ENCODE peak calls at places on chromosomes 4 and X, in nine cellular contexts. Q is K562, L is endothelial cell of umbilical vein, P is ovary, C is lower leg skin, O is uterus, B is Peyer's patch, W is stomach, D is breast epithelium. U is an unnamed sample.

GRCh38 chr4:105990933-105991332 is 95.7 kb downstream of the NPNT start:
- DNase-seq in Q (no peak), L (peak; percentile 95), P (peak; percentile 46), C (peak; percentile 89), O (peak; percentile 75), B (peak; percentile 47), W (peak; percentile 43), D (peak; percentile 91), U (peak; percentile 24)

GRCh38 chr4:101644516-101644915 is 146.0 kb upstream of the BANK1 start:
- DNase-seq in Q (no peak), L (no peak), P (no peak), C (no peak), O (no peak), B (no peak), W (no peak), D (no peak), U (no peak)

GRCh38 chrX:12997898-12998687 is 23.2 kb downstream of the TMSB4X start:
- DNase-seq in Q (no peak), L (peak; percentile 32), P (no peak), C (no peak), O (no peak), B (no peak), W (peak; percentile 68), D (no peak), U (no peak)

GRCh38 chr4:79027656-79028055 is 88.4 kb upstream of the PAQR3 start:
- DNase-seq in Q (no peak), L (no peak), P (no peak), C (no peak), O (no peak), B (no peak), W (no peak), D (no peak), U (no peak)

GRCh38 chr4:88320174-88320779 is 35.9 kb upstream of the PPM1K start:
- DNase-seq in Q (no peak), L (peak; percentile 52), P (no peak), C (no peak), O (no peak), B (no peak), W (no peak), D (no peak), U (no peak)

GRCh38 chr4:36243355-36244256 is 708 bp downstream of the ARAP2 start:
- DNase-seq in Q (peak; percentile 5), L (no peak), P (no peak), C (peak; percentile 87), O (peak; percentile 23), B (peak; percentile 82), W (peak; percentile 38), D (peak; percentile 54), U (peak; percentile 19)

GRCh38 chr4:95889662-95890061 is 49.8 kb downstream of the PDHA2 start:
- DNase-seq in Q (no peak), L (no peak), P (no peak), C (no peak), O (no peak), B (no peak), W (no peak), D (no peak), U (no peak)

GRCh38 chr4:169253904-169254303 is 16.9 kb downstream of the SH3RF1 start:
- DNase-seq in Q (no peak), L (peak; percentile 49), P (no peak), C (no peak), O (no peak), B (no peak), W (no peak), D (no peak), U (no peak)

GRCh38 chr4:154124539-154125255 is 335.8 kb upstream of the SFRP2 start:
- DNase-seq in Q (no peak), L (no peak), P (no peak), C (no peak), O (no peak), B (no peak), W (no peak), D (no peak), U (no peak)

GRCh38 chr4:76570141-76570989 is 135.3 kb downstream of the SHROOM3 start:
- DNase-seq in Q (no peak), L (no peak), P (no peak), C (no peak), O (no peak), B (no peak), W (no peak), D (no peak), U (no peak)

GRCh38 chr4:4985844-4986243 is 33.4 kb downstream of the CYTL1 start:
- DNase-seq in Q (no peak), L (no peak), P (no peak), C (no peak), O (no peak), B (no peak), W (no peak), D (no peak), U (no peak)

GRCh38 chrX:18983711-18984380 is at the start of gene PHKA2:
- DNase-seq in Q (peak; percentile 6), L (no peak), P (peak; percentile 47), C (peak; percentile 88), O (peak; percentile 37), B (peak; percentile 76), W (peak; percentile 53), D (peak; percentile 51), U (peak; percentile 9)

GRCh38 chrX:97984641-97985040 is 1100.9 kb downstream of the RPA4 start:
- DNase-seq in Q (no peak), L (no peak), P (no peak), C (no peak), O (no peak), B (no peak), W (no peak), D (no peak), U (no peak)

GRCh38 chrX:110131031-110131430 is 128.1 kb downstream of the TMEM164 start:
- DNase-seq in Q (no peak), L (no peak), P (no peak), C (no peak), O (no peak), B (no peak), W (no peak), D (no peak), U (no peak)

GRCh38 chr4:57211131-57211530 is 100.9 kb upstream of the IGFBP7 start:
- DNase-seq in Q (no peak), L (no peak), P (no peak), C (no peak), O (no peak), B (no peak), W (no peak), D (no peak), U (no peak)

GRCh38 chr4:76363556-76364290 is 57.2 kb downstream of the STBD1 start:
- DNase-seq in Q (no peak), L (no peak), P (no peak), C (no peak), O (no peak), B (no peak), W (no peak), D (no peak), U (no peak)

GRCh38 chr4:145679991-145680455 is at the start of gene C4orf51:
- DNase-seq in Q (no peak), L (peak; percentile 78), P (no peak), C (no peak), O (no peak), B (no peak), W (no peak), D (no peak), U (peak; percentile 9)

GRCh38 chr4:171812377-171813194 is 618 bp upstream of the GALNTL6 start:
- DNase-seq in Q (no peak), L (no peak), P (no peak), C (no peak), O (no peak), B (no peak), W (no peak), D (no peak), U (no peak)

GRCh38 chr4:111556861-111557260 is 588.4 kb upstream of the FAM241A start:
- DNase-seq in Q (no peak), L (no peak), P (no peak), C (no peak), O (no peak), B (no peak), W (no peak), D (no peak), U (no peak)

GRCh38 chrX:54357414-54358377 is at the start of gene WNK3:
- DNase-seq in Q (no peak), L (peak; percentile 69), P (peak; percentile 90), C (peak; percentile 92), O (peak; percentile 87), B (peak; percentile 71), W (peak; percentile 63), D (peak; percentile 65), U (peak; percentile 28)

DNA sequence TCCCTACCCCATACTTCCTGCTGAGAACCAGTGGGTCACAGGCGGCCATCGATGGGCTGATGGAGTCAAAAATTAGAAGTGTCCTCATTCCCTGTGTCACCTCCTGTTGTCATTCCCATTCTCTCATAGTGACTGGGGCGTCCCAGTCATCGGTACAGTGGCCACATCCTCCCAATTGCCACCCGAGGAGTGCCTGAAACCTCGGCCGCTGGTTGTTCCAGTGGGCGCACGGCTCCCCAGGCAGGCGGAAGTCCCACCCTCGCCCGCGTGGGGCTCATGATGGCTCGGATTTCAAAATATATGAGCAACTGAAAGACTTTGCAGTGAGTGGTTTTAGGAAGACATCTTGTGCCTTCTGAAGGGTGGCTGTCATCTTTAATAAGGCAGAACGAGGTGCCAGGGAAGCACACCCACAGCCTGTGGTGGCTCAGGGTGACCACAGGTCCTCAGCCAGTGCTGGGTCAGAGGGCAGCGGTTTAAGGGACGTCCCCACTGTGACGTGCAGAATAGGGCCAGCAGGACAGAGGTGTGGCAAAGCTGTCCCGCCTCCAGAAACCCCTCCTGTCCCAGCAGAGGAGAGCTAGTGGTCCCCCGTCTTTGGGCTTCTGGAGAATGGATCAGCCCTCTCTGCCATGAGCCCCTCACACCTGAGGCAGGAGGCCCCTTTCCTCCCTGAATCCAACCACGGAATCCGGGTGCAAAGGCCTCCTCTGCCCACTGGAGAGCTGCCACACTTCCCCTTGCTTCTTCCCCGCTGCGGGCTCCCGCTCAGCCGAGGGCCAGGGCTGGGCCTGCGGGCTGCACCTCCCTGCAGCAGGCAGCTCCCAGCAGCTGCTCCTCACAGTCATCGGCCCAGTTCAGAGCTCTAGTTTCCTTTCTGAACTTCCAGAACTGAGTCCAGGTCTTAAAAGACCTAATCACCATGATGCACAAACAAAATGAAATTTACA is 90.4 kb downstream of the ABLIM2 start:
- DNase-seq in Q (no peak), L (no peak), P (no peak), C (no peak), O (no peak), B (no peak), W (no peak), D (no peak), U (no peak)
- TF ChIP-seq POLR2A in Q (no peak), L (no peak), P (no peak), C (no peak), O (no peak), B (no peak), W (no peak), D (no peak), U (no peak)

GRCh38 chrX:154436597-154437397 is at the start of gene GDI1:
- DNase-seq in Q (peak; percentile 91), L (no peak), P (peak; percentile 56), C (no peak), O (no peak), B (peak; percentile 66), W (peak; percentile 43), D (no peak), U (peak; percentile 29)
- TF ChIP-seq POLR2A in Q (peak; percentile 26), L (no peak), P (peak; percentile 55), C (no peak), O (no peak), B (peak; percentile 17), W (no peak), D (no peak), U (peak; percentile 64)

GRCh38 chr4:32768664-32769389 is 2048.7 kb downstream of the PCDH7 start:
- DNase-seq in Q (no peak), L (no peak), P (no peak), C (no peak), O (no peak), B (no peak), W (no peak), D (no peak), U (no peak)
- TF ChIP-seq POLR2A in Q (no peak), L (no peak), P (no peak), C (no peak), O (no peak), B (no peak), W (no peak), D (no peak), U (no peak)

GRCh38 chr4:158671915-158672806 is at the start of gene ETFDH:
- DNase-seq in Q (peak; percentile 97), L (peak; percentile 100), P (peak; percentile 99), C (peak; percentile 99), O (peak; percentile 99), B (peak; percentile 99), W (peak; percentile 98), D (peak; percentile 96), U (peak; percentile 76)
- TF ChIP-seq POLR2A in Q (peak; percentile 78), L (no peak), P (peak; percentile 84), C (no peak), O (peak; percentile 93), B (peak; percentile 80), W (no peak), D (peak; percentile 59), U (peak; percentile 54)